ENCODE peak calls at places on chromosomes 13 and 19, in four cellular contexts. P is left colon, F is NCI-H2081, E is Kasumi-1. O is an unnamed sample.

GRCh38 chr19:9934132-9934950 is 2.0 kb downstream of the OLFM2 start:
- DNase-seq in P (peak), F (no peak), E (peak), O (peak)

GRCh38 chr19:47381653-47382279 is 32.7 kb downstream of the DHX34 start:
- DNase-seq in P (no peak), F (no peak), E (no peak), O (no peak)

GRCh38 chr19:18291590-18292459 is 10.4 kb upstream of the JUND start:
- DNase-seq in P (peak), F (peak), E (peak), O (no peak)

GRCh38 chr13:95660981-95661581 is 15.9 kb upstream of the DNAJC3 start:
- DNase-seq in P (no peak), F (peak), E (peak), O (no peak)

GRCh38 chr19:19460761-19461265 is 54.5 kb downstream of the TSSK6 start:
- DNase-seq in P (no peak), F (no peak), E (peak), O (no peak)

GRCh38 chr19:38173324-38174041 is 50.5 kb downstream of the DPF1 start:
- DNase-seq in P (no peak), F (peak), E (no peak), O (no peak)

GRCh38 chr19:33208904-33209843 is 15.0 kb downstream of the LRP3 start:
- DNase-seq in P (no peak), F (no peak), E (no peak), O (no peak)

GRCh38 chr13:31742102-31742695 is 2.9 kb downstream of the RXFP2 start:
- DNase-seq in P (peak), F (peak), E (peak), O (no peak)

GRCh38 chr19:32373614-32374295 is 28.3 kb downstream of the ZNF507 start:
- DNase-seq in P (peak), F (peak), E (no peak), O (no peak)

GRCh38 chr13:114318624-114319023 is 4.3 kb downstream of the CHAMP1 start:
- DNase-seq in P (no peak), F (peak), E (no peak), O (no peak)

GRCh38 chr19:12721656-12722565 is 1.8 kb downstream of the TNPO2 start:
- DNase-seq in P (peak), F (peak), E (peak), O (no peak)

GRCh38 chr13:29496241-29496712 is 99.2 kb downstream of the SLC7A1 start:
- DNase-seq in P (no peak), F (no peak), E (peak), O (no peak)

GRCh38 chr13:108961542-108962125 is 332.2 kb downstream of the MYO16 start:
- DNase-seq in P (no peak), F (peak), E (peak), O (no peak)

GRCh38 chr19:1000095-1000494 is at the start of gene GRIN3B:
- DNase-seq in P (peak), F (no peak), E (peak), O (no peak)